ENCODE peak calls at places on chromosomes 3 and 15, in nine cellular contexts. V, I, U, C, Y, D, X, J and Q are unnamed samples.

GRCh38 chr3:34106879-34107278 is 308.4 kb downstream of the PDCD6IP start:
- DNase-seq in I (no peak), X (peak), J (no peak), D (peak), C (peak), V (no peak), U (no peak), Y (no peak), Q (peak)

GRCh38 chr3:126267169-126267975 is 87.0 kb upstream of the ALDH1L1 start:
- DNase-seq in J (peak), U (peak), X (peak), V (peak), C (no peak), D (no peak), Y (no peak), I (peak), Q (peak)

GRCh38 chr15:71364117-71364584 is 248.9 kb downstream of the THSD4 start:
- DNase-seq in J (no peak), V (no peak), C (no peak), I (no peak), D (no peak), U (no peak), X (peak), Y (no peak), Q (no peak)

GRCh38 chr15:80709542-80709941 is 14.4 kb downstream of the ABHD17C start:
- DNase-seq in U (no peak), J (no peak), X (no peak), I (no peak), V (peak), D (no peak), Y (no peak), C (no peak), Q (no peak)

GRCh38 chr3:127674099-127674792 is 1.5 kb downstream of the ABTB1 start:
- DNase-seq in I (no peak), D (no peak), C (no peak), J (no peak), U (no peak), V (peak), X (no peak), Y (no peak), Q (no peak)

GRCh38 chr15:31263751-31264533 is 62.7 kb upstream of the KLF13 start:
- DNase-seq in I (peak), U (peak), Y (peak), V (peak), C (peak), X (peak), D (peak), J (peak), Q (peak)

GRCh38 chr3:169886671-169887070 is 16.9 kb upstream of the LRRC31 start:
- DNase-seq in V (no peak), C (no peak), D (no peak), U (peak), I (peak), J (peak), X (no peak), Y (no peak), Q (no peak)

GRCh38 chr3:151197981-151198767 is 4.8 kb downstream of the GPR171 start:
- DNase-seq in C (no peak), U (no peak), V (no peak), X (peak), D (no peak), I (no peak), Y (no peak), J (no peak), Q (no peak)

GRCh38 chr3:32861681-32862080 is 43.9 kb downstream of the TRIM71 start:
- DNase-seq in Y (no peak), I (no peak), X (no peak), D (no peak), V (no peak), J (no peak), C (no peak), U (no peak), Q (no peak)

GRCh38 chr3:65871305-65872141 is 167.2 kb downstream of the MAGI1 start:
- DNase-seq in I (no peak), V (no peak), J (no peak), Y (no peak), U (peak), D (no peak), X (no peak), C (no peak), Q (peak)

GRCh38 chr3:31955581-31955980 is 25.5 kb downstream of the OSBPL10 start:
- DNase-seq in Y (no peak), J (no peak), V (no peak), X (no peak), C (no peak), U (no peak), D (no peak), I (no peak), Q (no peak)

GRCh38 chr15:69854521-69855171 is 243.1 kb downstream of the TLE3 start:
- DNase-seq in J (no peak), X (no peak), V (no peak), D (no peak), I (no peak), U (no peak), C (no peak), Y (no peak), Q (no peak)

GRCh38 chr15:82970078-82970686 is 15.8 kb upstream of the RAMAC start:
- DNase-seq in V (no peak), I (no peak), C (no peak), D (no peak), Y (no peak), J (no peak), U (no peak), X (no peak), Q (peak)

GRCh38 chr15:41561104-41561776 is 2.2 kb downstream of the TYRO3 start:
- DNase-seq in V (peak), X (no peak), I (no peak), U (no peak), J (peak), C (no peak), Y (no peak), D (no peak), Q (no peak)

GRCh38 chr15:29904731-29905417 is 82.6 kb upstream of the TJP1 start:
- DNase-seq in C (no peak), J (no peak), I (no peak), Y (no peak), V (no peak), X (no peak), U (no peak), D (no peak), Q (no peak)

GRCh38 chr15:58258501-58259274 is 120.5 kb downstream of the AQP9 start:
- DNase-seq in Y (no peak), X (no peak), I (no peak), C (no peak), J (no peak), D (no peak), U (no peak), V (no peak), Q (no peak)

GRCh38 chr3:197942956-197943556 is 6.9 kb upstream of the RPL35A start:
- DNase-seq in U (no peak), C (peak), D (peak), I (peak), V (no peak), J (no peak), Y (no peak), X (no peak), Q (peak)

GRCh38 chr3:48662753-48663488 is at the start of gene CELSR3:
- DNase-seq in Y (peak), C (peak), V (peak), U (peak), D (no peak), J (peak), I (peak), X (peak), Q (peak)

GRCh38 chr3:171266034-171266805 is 194.0 kb downstream of the TNIK start:
- DNase-seq in C (no peak), U (no peak), V (no peak), Y (no peak), J (no peak), X (no peak), I (no peak), D (no peak), Q (no peak)

GRCh38 chr3:50405249-50405648 is 45.9 kb upstream of the TMEM115 start:
- DNase-seq in I (no peak), Y (no peak), V (no peak), U (no peak), D (peak), J (no peak), X (peak), C (no peak), Q (no peak)

GRCh38 chr3:127028766-127029520 is 46.0 kb downstream of the PLXNA1 start:
- DNase-seq in X (no peak), C (no peak), J (no peak), U (no peak), V (peak), I (no peak), Y (no peak), D (no peak), Q (no peak)

GRCh38 chr3:197468866-197469382 is 86.8 kb downstream of the BDH1 start:
- DNase-seq in C (no peak), Y (no peak), D (no peak), U (peak), I (no peak), X (no peak), V (no peak), J (no peak), Q (no peak)

GRCh38 chr3:2713923-2714322 is 396.3 kb downstream of the IL5RA start:
- DNase-seq in C (no peak), Y (no peak), U (no peak), X (no peak), D (no peak), V (no peak), J (no peak), I (no peak), Q (peak)